ENCODE peak calls at places on chromosomes 1 and 21, in six cellular contexts. Y is foreskin keratinocyte, J is WTC11, H is upper lobe of left lung, S is H9, N is AG09319. U is an unnamed sample.

GRCh38 chr1:16418823-16419425 is 18.3 kb downstream of the SPATA21 start:
- DNase-seq in H (no peak), S (no peak), Y (no peak), N (no peak), J (no peak), U (no peak)

GRCh38 chr1:77762072-77762476 is 2.4 kb upstream of the USP33 start:
- DNase-seq in Y (peak), J (no peak), N (no peak), S (no peak), H (no peak), U (no peak)

GRCh38 chr1:118928739-118929554 is 59.2 kb downstream of the TBX15 start:
- DNase-seq in J (peak), H (no peak), S (no peak), Y (peak), N (no peak), U (peak)

GRCh38 chr1:86757272-86757984 is 53.1 kb downstream of the SH3GLB1 start:
- DNase-seq in Y (no peak), S (no peak), N (peak), J (no peak), H (peak), U (no peak)

GRCh38 chr1:55893155-55893554 is 678.0 kb upstream of the USP24 start:
- DNase-seq in N (no peak), H (no peak), S (no peak), J (no peak), Y (no peak), U (no peak)

GRCh38 chr1:157363660-157364140 is 188.6 kb downstream of the FCRL5 start:
- DNase-seq in Y (no peak), J (peak), N (peak), H (peak), S (peak), U (peak)

GRCh38 chr21:42991992-42992740 is 17.8 kb downstream of the PKNOX1 start:
- DNase-seq in S (peak), H (no peak), N (no peak), J (no peak), Y (no peak), U (no peak)

GRCh38 chr1:160066829-160067720 is 2.9 kb downstream of the KCNJ10 start:
- DNase-seq in S (no peak), J (no peak), H (no peak), Y (no peak), N (no peak), U (no peak)

GRCh38 chr1:202940561-202940960 is 13.5 kb upstream of the KLHL12 start:
- DNase-seq in J (no peak), H (no peak), S (no peak), Y (no peak), N (no peak), U (no peak)

GRCh38 chr1:109639063-109639840 is 16.6 kb upstream of the GSTM4 start:
- DNase-seq in N (no peak), S (peak), H (peak), J (no peak), Y (no peak), U (no peak)

GRCh38 chr1:204162498-204163074 is 3.6 kb downstream of the REN start:
- DNase-seq in J (peak), S (peak), N (peak), Y (peak), H (peak), U (peak)

GRCh38 chr1:55246331-55246730 is 31.2 kb upstream of the USP24 start:
- DNase-seq in J (no peak), S (no peak), H (no peak), Y (no peak), N (no peak), U (no peak)

GRCh38 chr1:232136136-232136535 is 493.8 kb downstream of the SIPA1L2 start:
- DNase-seq in J (no peak), S (no peak), Y (no peak), H (no peak), N (no peak), U (no peak)

GRCh38 chr1:119743776-119744597 is 24.7 kb downstream of the HMGCS2 start:
- DNase-seq in N (peak), H (no peak), Y (peak), J (peak), S (peak), U (peak)

GRCh38 chr1:51421961-51422360 is 91.6 kb upstream of the TTC39A start:
- DNase-seq in S (no peak), Y (no peak), N (peak), H (no peak), J (no peak), U (no peak)

GRCh38 chr1:229888157-229888556 is 178.9 kb upstream of the GALNT2 start:
- DNase-seq in Y (no peak), H (no peak), N (no peak), S (no peak), J (no peak), U (no peak)

DNA sequence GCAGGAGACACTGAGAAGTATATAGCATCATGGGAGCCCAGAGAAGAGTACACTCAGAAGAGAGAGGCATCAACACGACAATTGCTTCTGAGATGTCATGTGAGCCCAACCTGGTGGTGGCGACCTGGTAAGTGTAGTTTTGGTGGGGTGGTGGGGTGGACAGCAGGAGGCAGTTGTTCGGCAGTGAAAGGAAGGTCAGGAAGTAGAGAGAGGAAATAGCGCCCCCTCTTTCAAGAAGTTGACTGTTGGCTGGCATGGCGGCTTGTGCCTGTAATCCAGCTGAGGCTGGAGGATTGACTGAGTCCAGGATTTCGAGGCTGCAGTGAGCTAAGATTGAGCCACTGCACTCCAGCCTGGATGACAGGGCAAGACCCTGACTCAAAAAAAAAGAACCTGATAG is 12.6 kb downstream of the RSPO1 start:
- DNase-seq in H (no peak), S (peak), N (no peak), J (peak), Y (no peak), U (no peak)
- TF ChIP-seq CTCF in H (no peak), S (peak), N (no peak), J (no peak), Y (peak), U (no peak)

DNA sequence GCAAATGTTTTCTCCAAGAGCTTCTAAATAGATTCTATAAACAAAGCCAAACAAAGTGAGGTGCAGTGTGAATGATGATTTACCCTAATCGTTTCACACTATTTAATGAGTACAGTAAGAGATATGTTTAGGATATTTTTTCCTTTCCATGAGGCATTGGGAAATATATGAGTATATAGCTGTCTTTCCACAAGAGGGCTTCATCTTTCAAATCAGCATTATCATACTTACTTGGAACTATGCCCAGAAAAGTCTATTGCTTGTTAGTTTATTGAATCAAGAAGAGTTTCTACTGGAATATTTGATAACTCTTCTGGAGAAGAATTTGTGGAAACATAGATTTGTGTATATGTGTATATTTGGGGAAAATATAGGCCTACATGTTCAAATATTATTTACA is 277.1 kb upstream of the BRINP3 start:
- DNase-seq in S (no peak), H (no peak), Y (no peak), N (no peak), J (no peak), U (no peak)
- TF ChIP-seq CTCF in S (no peak), H (no peak), Y (no peak), N (no peak), J (no peak), U (no peak)

GRCh38 chr1:163701783-163702182 is 380.0 kb downstream of the NUF2 start:
- DNase-seq in N (no peak), Y (no peak), H (no peak), J (no peak), S (no peak), U (no peak)
- TF ChIP-seq CTCF in N (no peak), Y (no peak), H (no peak), J (no peak), S (peak), U (no peak)

DNA sequence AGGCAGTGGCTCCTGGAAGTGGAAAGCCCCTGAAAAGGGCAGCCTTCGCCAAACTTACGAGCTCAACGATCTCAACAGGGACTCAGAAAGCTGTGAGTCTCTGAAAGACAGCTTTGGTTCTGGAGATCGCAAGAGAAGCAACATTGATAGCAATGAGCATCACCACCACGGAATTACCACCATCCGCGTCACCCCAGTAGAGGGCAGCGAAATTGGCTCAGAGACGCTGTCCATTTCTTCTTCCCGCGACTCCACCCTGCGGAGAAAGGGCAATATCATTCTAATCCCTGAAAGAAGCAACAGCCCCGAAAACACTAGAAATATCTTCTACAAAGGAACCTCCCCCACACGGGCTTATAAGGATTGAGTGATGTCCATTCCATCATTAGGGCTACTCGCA is 42.4 kb downstream of the PLPPR4 start:
- DNase-seq in S (peak), H (no peak), Y (no peak), N (no peak), J (peak), U (no peak)
- TF ChIP-seq CTCF in S (peak), H (no peak), Y (no peak), N (no peak), J (no peak), U (no peak)

DNA sequence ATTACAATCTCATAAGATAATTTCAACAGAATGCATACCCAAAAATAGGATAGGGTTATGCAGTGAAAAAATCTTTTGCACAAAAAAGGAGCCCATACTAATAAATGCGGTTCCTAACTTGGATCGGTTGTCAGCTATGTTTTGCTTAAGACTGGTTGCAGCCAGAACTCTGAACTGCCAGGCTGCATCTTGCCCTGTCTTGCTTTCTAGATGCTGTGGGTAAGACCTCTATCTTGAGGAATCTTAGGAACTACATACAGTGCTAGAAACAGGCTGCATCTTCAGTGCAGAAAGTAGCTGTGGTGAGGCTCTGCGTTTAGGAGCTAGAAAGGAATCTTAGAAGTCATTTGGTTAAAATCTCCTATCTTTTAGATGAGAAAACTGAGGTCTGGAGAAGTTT is 45.6 kb upstream of the PLA2G4A start:
- DNase-seq in S (no peak), N (no peak), J (no peak), Y (no peak), H (no peak), U (no peak)
- TF ChIP-seq CTCF in S (no peak), N (no peak), J (no peak), Y (no peak), H (no peak), U (no peak)

GRCh38 chr1:143611159-143611558 is 360.6 kb downstream of the FAM72C start:
- DNase-seq in H (no peak), Y (no peak), J (no peak), N (no peak), S (no peak), U (no peak)
- TF ChIP-seq CTCF in H (no peak), Y (no peak), J (no peak), N (no peak), S (peak), U (no peak)

GRCh38 chr1:209797978-209798639 is 7.8 kb downstream of the IRF6 start:
- DNase-seq in H (no peak), J (no peak), Y (no peak), S (peak), N (no peak), U (no peak)
- TF ChIP-seq CTCF in H (no peak), J (no peak), Y (peak), S (peak), N (peak), U (no peak)

GRCh38 chr1:23959461-23960290 is at the start of gene PNRC2:
- DNase-seq in S (peak), H (peak), J (peak), Y (peak), N (peak), U (peak)
- TF ChIP-seq CTCF in S (no peak), H (peak), J (no peak), Y (no peak), N (no peak), U (no peak)